ENCODE peak calls at places on chromosomes 3 and 15, in seven cellular contexts. F is erythroblast; U is kidney tubule cell; I is CD8-positive, alpha-beta T cell; G is CD8-positive, alpha-beta memory T cell; S is HFF-Myc; J is hepatocyte. Q is an unnamed sample.

GRCh38 chr3:157441102-157441622 is 4.5 kb downstream of the PTX3 start:
- DNase-seq in F (no peak), U (no peak), I (no peak), G (no peak), S (no peak), J (no peak), Q (no peak)

GRCh38 chr3:111874177-111874820 is 15.2 kb downstream of the PHLDB2 start:
- DNase-seq in F (no peak), U (peak), I (no peak), G (no peak), S (no peak), J (no peak), Q (peak)

GRCh38 chr3:57956119-57956832 is 51.9 kb upstream of the FLNB start:
- DNase-seq in F (no peak), U (peak), I (no peak), G (no peak), S (no peak), J (no peak), Q (peak)

GRCh38 chr3:57691411-57692133 is 1.3 kb downstream of the DENND6A start:
- DNase-seq in F (peak), U (no peak), I (no peak), G (no peak), S (no peak), J (no peak), Q (no peak)

GRCh38 chr3:52685285-52685704 is 418 bp downstream of the PBRM1 start:
- DNase-seq in F (peak), U (peak), I (peak), G (peak), S (no peak), J (peak), Q (no peak)

GRCh38 chr3:172275586-172275985 is 172.7 kb downstream of the GHSR start:
- DNase-seq in F (no peak), U (no peak), I (no peak), G (no peak), S (no peak), J (no peak), Q (no peak)

GRCh38 chr3:134904796-134905646 is 110.0 kb downstream of the EPHB1 start:
- DNase-seq in F (no peak), U (peak), I (no peak), G (no peak), S (no peak), J (no peak), Q (no peak)

GRCh38 chr15:45138814-45139765 is 9.3 kb downstream of the DUOX1 start:
- DNase-seq in F (no peak), U (no peak), I (no peak), G (no peak), S (no peak), J (no peak), Q (no peak)

GRCh38 chr3:185330644-185331043 is 32.3 kb upstream of the MAP3K13 start:
- DNase-seq in F (no peak), U (peak), I (no peak), G (no peak), S (no peak), J (no peak), Q (no peak)

GRCh38 chr3:195908439-195909293 is at the start of gene TNK2:
- DNase-seq in F (peak), U (no peak), I (peak), G (peak), S (no peak), J (peak), Q (no peak)

GRCh38 chr3:159762981-159763465 is 225.6 kb upstream of the IL12A start:
- DNase-seq in F (no peak), U (peak), I (no peak), G (no peak), S (peak), J (peak), Q (peak)

GRCh38 chr3:131174752-131175151 is 148.1 kb downstream of the NEK11 start:
- DNase-seq in F (no peak), U (peak), I (no peak), G (peak), S (no peak), J (no peak), Q (peak)

GRCh38 chr3:47017504-47018268 is 38.2 kb downstream of the NBEAL2 start:
- DNase-seq in F (no peak), U (peak), I (no peak), G (no peak), S (no peak), J (no peak), Q (peak)

GRCh38 chr3:16378920-16379319 is 113.9 kb downstream of the OXNAD1 start:
- DNase-seq in F (no peak), U (peak), I (no peak), G (no peak), S (no peak), J (no peak), Q (peak)

GRCh38 chr3:189457201-189457607 is 174.0 kb upstream of the TP63 start:
- DNase-seq in F (no peak), U (peak), I (no peak), G (no peak), S (no peak), J (no peak), Q (peak)

GRCh38 chr15:59941612-59942011 is 62.5 kb upstream of the FOXB1 start:
- DNase-seq in F (no peak), U (peak), I (no peak), G (no peak), S (no peak), J (no peak), Q (peak)

Q was measured in iris pigment epithelial cell.